ENCODE peak calls at places on chromosomes 16 and 17, in ten cellular contexts. C is GM23338; F is uterus; V is PC-9; B is transverse colon; A is right atrium auricular region; T is OCI-LY7; O is naive thymus-derived CD4-positive, alpha-beta T cell; J is CD8-positive, alpha-beta T cell; E is adrenal gland. N is an unnamed sample.

GRCh38 chr16:49636608-49637007 is 219.3 kb downstream of the ZNF423 start:
- DNase-seq in B (no peak), F (no peak), E (no peak), J (no peak), T (no peak), O (no peak), C (no peak), A (no peak), V (no peak), N (no peak)

GRCh38 chr16:22353188-22353919 is 21.1 kb downstream of the CDR2 start:
- DNase-seq in B (peak; percentile 32), F (no peak), J (peak; percentile 30), E (no peak), C (peak; percentile 52), V (peak; percentile 21), T (no peak), O (no peak), A (no peak), N (no peak)

GRCh38 chr16:82971126-82971525 is 344.4 kb downstream of the CDH13 start:
- DNase-seq in V (no peak), F (no peak), C (no peak), B (no peak), A (no peak), E (no peak), O (no peak), T (no peak), J (no peak), N (no peak)

GRCh38 chr17:82962163-82962720 is 117.2 kb upstream of the METRNL start:
- DNase-seq in C (no peak), A (no peak), O (no peak), F (no peak), E (no peak), B (no peak), J (no peak), T (no peak), V (no peak), N (no peak)

GRCh38 chr17:22310717-22311686 is 618.7 kb downstream of the KCNJ18 start:
- DNase-seq in V (no peak), F (no peak), A (no peak), C (peak; percentile 4), T (no peak), O (no peak), J (no peak), E (no peak), B (no peak), N (no peak)

GRCh38 chr16:69769404-69769803 is 7.3 kb downstream of the WWP2 start:
- DNase-seq in B (no peak), E (no peak), F (no peak), V (no peak), J (no peak), A (no peak), T (no peak), C (no peak), O (no peak), N (no peak)

GRCh38 chr17:3015890-3016289 is 47.5 kb downstream of the OR1D5 start:
- DNase-seq in J (no peak), B (no peak), E (no peak), T (no peak), V (no peak), O (no peak), A (no peak), C (no peak), F (no peak), N (no peak)

GRCh38 chr17:42675984-42676423 is 790 bp downstream of the PLEKHH3 start:
- DNase-seq in B (peak; percentile 77), T (peak; percentile 27), E (peak; percentile 58), F (peak; percentile 54), A (peak; percentile 69), C (peak; percentile 48), J (no peak), O (no peak), V (peak; percentile 58), N (no peak)

GRCh38 chr16:77540656-77541055 is 105.8 kb upstream of the ADAMTS18 start:
- DNase-seq in V (no peak), O (no peak), E (no peak), J (no peak), T (no peak), B (no peak), F (no peak), C (no peak), A (no peak), N (no peak)

DNA sequence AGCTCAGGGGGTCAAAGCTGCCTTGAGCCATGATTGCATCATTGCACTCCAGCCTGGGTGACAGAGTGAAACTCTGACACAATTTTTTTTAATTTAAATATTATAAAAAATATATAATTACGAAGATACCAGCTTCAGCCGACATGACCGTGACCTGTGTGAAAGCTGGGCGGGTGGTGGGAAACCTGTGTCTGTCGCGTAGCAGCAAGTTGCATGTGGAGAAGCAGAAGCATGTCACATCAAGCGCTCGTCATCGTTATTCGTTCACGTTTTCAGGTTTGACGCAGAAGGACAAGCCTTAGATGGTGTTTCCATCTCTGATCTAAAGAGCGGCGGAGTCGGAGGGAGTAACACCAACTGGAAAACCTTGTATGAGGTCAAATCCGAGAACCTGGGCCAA is 53.7 kb downstream of the RPA1 start:
- DNase-seq in F (no peak), B (no peak), E (no peak), O (no peak), T (no peak), J (no peak), A (no peak), C (no peak), V (no peak), N (no peak)
- H3K36me3 ChIP-seq in F (no peaks in the 10 kb centered on the region), B (peaks cover 58% of the 10 kb centered on the region), E (peaks cover 71% of the 10 kb centered on the region), O (peaks cover 45% of the 10 kb centered on the region), T (peaks cover 98% of the 10 kb centered on the region), J (peaks cover 69% of the 10 kb centered on the region), A (peaks cover 60% of the 10 kb centered on the region), C (peaks cover 51% of the 10 kb centered on the region), V (peaks cover 19% of the 10 kb centered on the region), N (peaks cover 81% of the 10 kb centered on the region)

GRCh38 chr17:976316-976715 is 3.3 kb downstream of the NXN start:
- DNase-seq in E (no peak), T (no peak), A (no peak), V (no peak), F (no peak), C (no peak), B (no peak), J (no peak), O (no peak), N (no peak)

GRCh38 chr17:979211-979538 is 401 bp downstream of the NXN start:
- DNase-seq in C (no peak), V (no peak), A (no peak), T (no peak), J (no peak), E (peak; percentile 59), F (no peak), B (no peak), O (no peak), N (no peak)

GRCh38 chr17:977163-977562 is 2.4 kb downstream of the NXN start:
- DNase-seq in F (no peak), O (no peak), T (no peak), A (no peak), C (no peak), E (no peak), B (no peak), J (no peak), V (no peak), N (no peak)

GRCh38 chr17:979539-980405 is at the start of gene NXN:
- DNase-seq in O (peak; percentile 78), A (peak; percentile 80), J (peak; percentile 94), C (peak; percentile 78), V (peak; percentile 91), E (peak; percentile 88), F (peak; percentile 83), T (peak; percentile 81), B (peak; percentile 92), N (peak; percentile 45)

GRCh38 chr17:978110-979093 is 1.2 kb downstream of the NXN start:
- DNase-seq in J (no peak), C (no peak), F (no peak), E (no peak), B (no peak), O (no peak), A (no peak), V (peak; percentile 39), T (no peak), N (no peak)
- H3K27ac ChIP-seq in J (no peak overlapping the region), C (no peak overlapping the region), F (peak overlapping the region; percentile 83), E (no peak overlapping the region), B (peak overlapping the region; percentile 91), O (no peak overlapping the region), A (peak overlapping the region; percentile 73), V (no peak overlapping the region), T (no peak overlapping the region), N (no peak overlapping the region)

GRCh38 chr16:28101533-28101890 is 38.0 kb upstream of the GSG1L start:
- DNase-seq in V (no peak), J (no peak), A (no peak), T (no peak), C (no peak), E (no peak), F (no peak), B (no peak), O (no peak), N (no peak)
- H3K36me3 ChIP-seq in V (peaks cover 46% of the 10 kb centered on the region), J (peaks cover 85% of the 10 kb centered on the region), A (peaks cover 87% of the 10 kb centered on the region), T (peaks cover 100% of the 10 kb centered on the region), C (peaks cover 30% of the 10 kb centered on the region), E (peaks cover 91% of the 10 kb centered on the region), F (no peaks in the 10 kb centered on the region), B (peaks cover 75% of the 10 kb centered on the region), O (peaks cover 55% of the 10 kb centered on the region), N (peaks cover 71% of the 10 kb centered on the region)

DNA sequence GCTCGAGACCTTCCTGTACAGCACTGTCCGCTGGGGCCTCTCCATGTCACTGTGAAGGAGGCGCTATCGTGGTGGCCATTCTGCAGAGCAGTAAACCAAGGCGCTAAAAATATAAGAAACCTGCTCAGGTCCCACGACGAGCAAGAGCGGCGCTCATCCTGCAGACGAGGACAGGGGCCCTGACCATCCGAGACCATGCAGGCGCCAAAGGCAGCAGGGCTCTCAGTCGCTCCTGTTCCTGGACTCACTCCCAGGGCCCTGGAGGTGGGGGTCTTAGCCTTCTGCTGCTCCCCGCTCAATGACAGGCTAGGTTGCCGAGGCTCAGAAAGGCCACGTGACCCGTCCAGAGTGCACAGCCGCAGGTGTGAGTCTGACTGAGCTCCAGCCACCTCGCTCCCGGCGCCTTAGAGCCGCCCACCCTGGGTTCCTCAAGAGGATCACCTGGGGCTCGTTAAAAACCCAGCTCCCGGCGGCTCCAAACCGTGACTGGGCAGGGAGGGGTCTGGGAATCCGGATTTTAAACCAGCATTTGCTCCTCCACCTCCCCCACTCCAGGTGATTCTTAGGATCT is 503 bp upstream of the ATP2C2 start:
- DNase-seq in A (no peak), E (no peak), O (no peak), J (no peak), B (peak; percentile 60), V (no peak), C (peak; percentile 72), F (no peak), T (no peak), N (no peak)
- H3K27ac ChIP-seq in A (no peak overlapping the region), E (no peak overlapping the region), O (no peak overlapping the region), J (no peak overlapping the region), B (peak overlapping the region; percentile 83), V (no peak overlapping the region), C (no peak overlapping the region), F (no peak overlapping the region), T (no peak overlapping the region), N (no peak overlapping the region)

GRCh38 chr17:80133626-80133970 is 13.3 kb downstream of the EIF4A3 start:
- DNase-seq in B (no peak), A (no peak), T (no peak), C (no peak), F (no peak), J (no peak), V (no peak), E (no peak), O (no peak), N (no peak)
- H3K36me3 ChIP-seq in B (peaks cover 44% of the 10 kb centered on the region), A (peaks cover 54% of the 10 kb centered on the region), T (peaks cover 66% of the 10 kb centered on the region), C (peaks cover 49% of the 10 kb centered on the region), F (no peaks in the 10 kb centered on the region), J (peaks cover 24% of the 10 kb centered on the region), V (no peaks in the 10 kb centered on the region), E (peaks cover 57% of the 10 kb centered on the region), O (peaks cover 18% of the 10 kb centered on the region), N (peaks cover 44% of the 10 kb centered on the region)

N was measured in thoracic aorta.